ENCODE peak calls at places on chromosome 6, in seven cellular contexts. T, C, M, Y, O, Q and S are unnamed samples.
A peak's percentile ranks its signal among the peaks of the same experiment; 100 is the strongest.

GRCh38 chr6:105164418-105164817 is 15.4 kb downstream of the POPDC3 start:
- DNase-seq in T (no peak), C (no peak), M (no peak), Y (peak; percentile 22), O (no peak), Q (no peak), S (no peak)

GRCh38 chr6:135568366-135568765 is 70.8 kb upstream of the AHI1 start:
- DNase-seq in T (no peak), C (peak; percentile 25), M (peak; percentile 34), Y (no peak), O (peak; percentile 22), Q (peak; percentile 39), S (peak; percentile 13)

GRCh38 chr6:158219229-158219628 is 51.1 kb downstream of the GTF2H5 start:
- DNase-seq in T (no peak), C (peak; percentile 76), M (no peak), Y (peak; percentile 45), O (no peak), Q (no peak), S (no peak)

GRCh38 chr6:137904822-137905617 is 38.0 kb downstream of the TNFAIP3 start:
- DNase-seq in T (no peak), C (peak; percentile 23), M (no peak), Y (no peak), O (peak; percentile 42), Q (no peak), S (no peak)

GRCh38 chr6:169073311-169073710 is 180.3 kb downstream of the THBS2 start:
- DNase-seq in T (no peak), C (no peak), M (no peak), Y (no peak), O (no peak), Q (no peak), S (no peak)

GRCh38 chr6:89853068-89853467 is 23.4 kb downstream of the CASP8AP2 start:
- DNase-seq in T (no peak), C (no peak), M (no peak), Y (no peak), O (no peak), Q (no peak), S (no peak)

GRCh38 chr6:52157301-52157930 is 28.8 kb upstream of the IL17A start:
- DNase-seq in T (no peak), C (no peak), M (no peak), Y (no peak), O (no peak), Q (no peak), S (no peak)

GRCh38 chr6:127900935-127901334 is at the start of gene THEMIS:
- DNase-seq in T (no peak), C (no peak), M (no peak), Y (no peak), O (peak; percentile 32), Q (no peak), S (no peak)

GRCh38 chr6:143592335-143592734 is 80.8 kb upstream of the FUCA2 start:
- DNase-seq in T (peak; percentile 23), C (no peak), M (no peak), Y (peak; percentile 19), O (no peak), Q (no peak), S (peak; percentile 23)

GRCh38 chr6:10030942-10031537 is 383.8 kb downstream of the TFAP2A start:
- DNase-seq in T (peak; percentile 31), C (no peak), M (no peak), Y (no peak), O (no peak), Q (no peak), S (peak; percentile 38)

GRCh38 chr6:138645976-138646640 is 127.5 kb upstream of the CCDC28A start:
- DNase-seq in T (no peak), C (no peak), M (no peak), Y (no peak), O (no peak), Q (no peak), S (no peak)

GRCh38 chr6:63510353-63510686 is 62.0 kb upstream of the LOC128125822 start:
- DNase-seq in T (no peak), C (no peak), M (no peak), Y (no peak), O (no peak), Q (no peak), S (no peak)

GRCh38 chr6:110544472-110544871 is 68.1 kb upstream of the SLC22A16 start:
- DNase-seq in T (no peak), C (no peak), M (no peak), Y (no peak), O (no peak), Q (no peak), S (no peak)

GRCh38 chr6:157527471-157527907 is 146.5 kb downstream of the ZDHHC14 start:
- DNase-seq in T (no peak), C (peak; percentile 53), M (no peak), Y (no peak), O (no peak), Q (peak; percentile 52), S (peak; percentile 32)

GRCh38 chr6:166940643-166941068 is 15.7 kb downstream of the RNASET2 start:
- DNase-seq in T (peak; percentile 65), C (no peak), M (no peak), Y (no peak), O (peak; percentile 8), Q (no peak), S (peak; percentile 8)

GRCh38 chr6:105452924-105453756 is 50.3 kb upstream of the PREP start:
- DNase-seq in T (no peak), C (no peak), M (peak; percentile 35), Y (no peak), O (peak; percentile 37), Q (no peak), S (no peak)

GRCh38 chr6:118876814-118877213 is 17.1 kb upstream of the ASF1A start:
- DNase-seq in T (no peak), C (no peak), M (no peak), Y (peak; percentile 2), O (no peak), Q (no peak), S (no peak)

GRCh38 chr6:3349388-3350251 is 90.9 kb downstream of the PSMG4 start:
- DNase-seq in T (no peak), C (no peak), M (no peak), Y (no peak), O (no peak), Q (no peak), S (peak; percentile 44)

DNA sequence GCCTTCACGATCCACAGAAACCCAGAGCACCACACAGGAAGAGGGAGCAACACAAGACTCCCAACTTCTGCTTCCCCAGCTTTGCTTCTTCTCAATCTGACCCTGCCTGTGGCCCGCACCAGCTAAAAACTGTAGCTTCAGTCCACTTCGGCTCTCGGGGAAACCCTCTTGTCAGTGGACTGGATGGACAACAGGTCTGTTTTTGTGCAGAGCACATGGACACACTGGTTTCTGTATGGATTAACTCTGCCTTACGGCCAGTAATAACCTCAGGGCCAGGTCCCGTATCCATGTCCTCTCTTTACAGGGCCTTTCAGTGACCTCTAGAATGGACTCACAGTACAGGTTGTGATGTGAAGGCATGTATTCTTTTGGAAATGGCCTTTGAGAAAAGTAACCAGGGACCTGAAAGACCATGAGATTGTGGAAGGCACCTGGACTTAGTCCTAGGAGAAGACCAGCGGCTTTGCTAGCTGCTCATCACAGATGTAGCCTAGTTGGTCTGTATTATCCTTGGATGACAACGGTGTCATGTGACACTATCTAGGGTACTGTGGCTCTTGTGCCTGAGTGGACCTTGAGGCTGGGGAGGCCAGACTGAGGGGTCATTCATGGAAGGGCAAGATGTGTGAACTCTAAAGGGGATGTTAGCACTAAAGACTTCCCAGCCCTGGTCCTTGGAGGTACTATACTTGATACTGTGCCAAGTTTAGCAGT is 5.8 kb downstream of the POLR1C start:
- DNase-seq in T (no peak), C (no peak), M (no peak), Y (no peak), O (no peak), Q (no peak), S (no peak)
- TF ChIP-seq POLR2A in T (no peak), C (no peak), M (no peak), Y (no peak), O (no peak), Q (no peak), S (no peak)

GRCh38 chr6:35473075-35473848 is 5.1 kb downstream of the RPL10A start:
- DNase-seq in T (no peak), C (no peak), M (no peak), Y (no peak), O (no peak), Q (no peak), S (no peak)
- TF ChIP-seq POLR2A in T (no peak), C (no peak), M (no peak), Y (no peak), O (no peak), Q (no peak), S (no peak)

GRCh38 chr6:91715171-91715805 is 1128.4 kb upstream of the MAP3K7 start:
- DNase-seq in T (no peak), C (no peak), M (no peak), Y (no peak), O (no peak), Q (no peak), S (no peak)

GRCh38 chr6:91708534-91708933 is 1121.7 kb upstream of the MAP3K7 start:
- DNase-seq in T (no peak), C (no peak), M (no peak), Y (no peak), O (no peak), Q (no peak), S (no peak)

GRCh38 chr6:91710356-91710755 is 1123.5 kb upstream of the MAP3K7 start:
- DNase-seq in T (no peak), C (no peak), M (no peak), Y (no peak), O (no peak), Q (no peak), S (no peak)

GRCh38 chr6:91713911-91714310 is 1127.0 kb upstream of the MAP3K7 start:
- DNase-seq in T (no peak), C (no peak), M (no peak), Y (no peak), O (no peak), Q (no peak), S (no peak)

DNA sequence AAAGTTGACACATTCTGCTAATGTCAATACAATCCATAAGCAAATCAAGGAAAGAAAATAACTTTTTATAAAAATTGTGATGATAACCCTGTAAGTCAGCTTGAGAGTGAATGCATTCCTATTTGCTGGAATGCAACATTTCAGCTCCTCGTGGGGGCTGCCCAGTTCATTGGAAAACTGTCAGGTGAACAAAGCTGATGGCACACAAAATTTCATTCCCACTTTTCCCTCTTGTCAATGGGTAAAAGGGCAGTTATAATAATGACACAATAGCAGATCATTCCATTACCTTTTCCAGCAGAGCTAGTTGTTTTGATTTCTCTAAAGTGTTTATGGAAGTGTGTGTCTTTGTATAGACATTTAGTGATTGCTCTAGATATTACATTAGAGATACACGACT is 1124.6 kb upstream of the MAP3K7 start:
- DNase-seq in T (no peak), C (no peak), M (no peak), Y (no peak), O (no peak), Q (no peak), S (no peak)
- TF ChIP-seq POLR2A in T (no peak), C (no peak), M (no peak), Y (no peak), O (no peak), Q (no peak), S (no peak)

DNA sequence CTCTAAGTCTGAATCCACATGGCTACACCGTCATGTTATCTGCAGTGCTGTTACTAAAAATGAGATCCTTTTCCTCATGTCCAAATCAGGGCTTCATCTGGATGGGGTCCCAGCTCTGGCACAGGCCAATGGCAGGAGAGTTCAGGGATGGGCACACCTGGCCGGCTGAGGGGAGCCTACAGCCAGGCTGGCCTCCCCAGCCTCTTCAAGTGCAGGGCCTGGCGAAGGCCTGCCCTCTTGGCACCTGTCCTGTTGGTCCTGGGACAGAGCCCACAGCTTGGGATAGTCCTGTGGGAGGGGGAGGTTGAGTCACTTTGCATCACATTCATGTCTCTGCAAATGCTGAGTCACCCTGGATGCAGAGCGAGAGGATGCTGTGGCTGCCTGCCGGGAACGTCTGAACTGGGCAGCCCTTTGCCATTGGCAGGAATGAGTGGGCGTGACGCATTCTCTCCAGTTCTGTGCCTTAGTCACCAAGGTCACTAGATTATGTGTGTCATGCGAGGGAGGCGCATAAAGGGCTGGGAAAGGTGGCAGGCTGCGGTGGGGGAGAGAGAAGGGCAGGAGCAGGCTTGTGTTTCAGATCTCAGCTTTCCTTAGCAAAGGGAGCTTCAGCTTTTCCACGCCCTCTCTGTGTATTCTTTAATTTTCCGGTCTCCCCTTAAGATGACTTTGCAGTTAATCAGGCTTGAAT is 223.2 kb upstream of the ECI2 start:
- DNase-seq in T (peak; percentile 98), C (peak; percentile 92), M (peak; percentile 85), Y (peak; percentile 99), O (peak; percentile 32), Q (peak; percentile 66), S (peak; percentile 32)
- TF ChIP-seq POLR2A in T (no peak), C (no peak), M (no peak), Y (no peak), O (no peak), Q (no peak), S (no peak)